ENCODE peak calls at places on chromosome 14, in five cellular contexts. J is nephron progenitor cell; P is osteocyte; T is CD4-positive, alpha-beta T cell; K is AG04450. Y is an unnamed sample.

GRCh38 chr14:33254342-33254741 is 315.7 kb downstream of the NPAS3 start:
- DNase-seq in P (no peak), J (no peak), K (no peak), T (no peak), Y (no peak)

GRCh38 chr14:82720931-82721330 is 1187.3 kb upstream of the SEL1L start:
- DNase-seq in P (no peak), T (no peak), J (no peak), K (no peak), Y (no peak)

GRCh38 chr14:64704145-64704742 is at the start of gene PLEKHG3:
- DNase-seq in P (peak), T (no peak), J (peak), K (peak), Y (no peak)

GRCh38 chr14:20652996-20653975 is 11.8 kb upstream of the OR6S1 start:
- DNase-seq in P (no peak), J (peak), T (peak), K (no peak), Y (peak)

GRCh38 chr14:91350813-91351507 is 66.7 kb downstream of the CCDC88C start:
- DNase-seq in T (peak), P (no peak), J (no peak), K (no peak), Y (no peak)

GRCh38 chr14:53529519-53529918 is 376.4 kb upstream of the DDHD1 start:
- DNase-seq in P (no peak), J (no peak), K (no peak), T (no peak), Y (no peak)

GRCh38 chr14:91063119-91063518 is 2.7 kb upstream of the RPS6KA5 start:
- DNase-seq in P (no peak), T (peak), K (no peak), J (no peak), Y (no peak)

GRCh38 chr14:39339003-39339402 is 93.2 kb downstream of the FBXO33 start:
- DNase-seq in K (no peak), P (no peak), J (peak), T (no peak), Y (no peak)

GRCh38 chr14:72651715-72652114 is 242.2 kb downstream of the DPF3 start:
- DNase-seq in P (no peak), J (no peak), T (no peak), K (no peak), Y (no peak)

GRCh38 chr14:21210023-21210422 is 54.2 kb upstream of the OR5AU1 start:
- DNase-seq in P (no peak), J (no peak), T (no peak), K (no peak), Y (no peak)

GRCh38 chr14:65847065-65847847 is 434.7 kb downstream of the FUT8 start:
- DNase-seq in J (no peak), T (peak), P (no peak), K (no peak), Y (no peak)

DNA sequence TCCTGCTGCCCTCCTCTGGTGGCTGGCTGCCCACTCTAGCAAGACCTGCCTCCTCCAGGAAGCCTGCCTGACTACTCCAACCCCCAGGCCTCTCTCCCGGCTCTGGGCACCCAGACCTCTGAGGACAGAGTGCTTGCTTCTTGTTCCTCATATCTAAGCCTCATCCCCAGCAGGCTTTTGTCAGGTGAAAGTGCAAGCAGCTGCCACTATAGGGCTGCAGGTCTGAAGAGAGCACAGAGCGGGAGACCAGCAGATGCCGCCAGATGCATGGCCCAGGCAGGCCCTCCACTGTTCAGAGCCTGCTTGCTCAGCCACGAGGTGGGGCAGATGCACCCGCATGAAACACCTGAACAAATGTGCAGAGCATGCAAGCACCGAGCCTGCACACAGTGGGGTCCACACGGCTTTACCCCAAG is 73.0 kb downstream of the SERPINA3 start:
- DNase-seq in T (no peak), J (no peak), P (no peak), K (no peak), Y (no peak)
- TF ChIP-seq CTCF in T (no peak), J (no peak), P (no peak), K (no peak), Y (no peak)

GRCh38 chr14:31300296-31300695 is 92.7 kb upstream of the HECTD1 start:
- DNase-seq in J (no peak), K (no peak), P (no peak), T (no peak), Y (no peak)
- TF ChIP-seq CTCF in J (no peak), K (peak), P (no peak), T (no peak), Y (peak)

GRCh38 chr14:59131926-59132763 is 56.3 kb upstream of the DAAM1 start:
- DNase-seq in K (no peak), J (no peak), P (no peak), T (no peak), Y (no peak)
- TF ChIP-seq CTCF in K (no peak), J (no peak), P (no peak), T (no peak), Y (no peak)

GRCh38 chr14:54593860-54594259 is 26.9 kb downstream of the SAMD4A start:
- DNase-seq in P (no peak), J (no peak), K (no peak), T (no peak), Y (no peak)
- TF ChIP-seq CTCF in P (no peak), J (no peak), K (no peak), T (no peak), Y (no peak)

GRCh38 chr14:26389646-26390508 is 208.0 kb downstream of the NOVA1 start:
- DNase-seq in P (no peak), J (no peak), K (no peak), T (no peak), Y (no peak)

GRCh38 chr14:26395726-26396125 is 202.1 kb downstream of the NOVA1 start:
- DNase-seq in J (no peak), T (no peak), K (no peak), P (no peak), Y (no peak)

GRCh38 chr14:26392498-26392897 is 205.3 kb downstream of the NOVA1 start:
- DNase-seq in T (no peak), P (no peak), K (no peak), J (no peak), Y (no peak)

GRCh38 chr14:26398616-26399015 is 199.2 kb downstream of the NOVA1 start:
- DNase-seq in P (no peak), T (no peak), J (no peak), K (no peak), Y (no peak)

GRCh38 chr14:26394114-26394855 is 203.5 kb downstream of the NOVA1 start:
- DNase-seq in T (no peak), P (no peak), J (no peak), K (no peak), Y (peak)
- TF ChIP-seq CTCF in T (no peak), P (peak), J (no peak), K (peak), Y (peak)

GRCh38 chr14:70032016-70032415 is 152.8 kb downstream of the SMOC1 start:
- DNase-seq in P (no peak), J (no peak), T (no peak), K (no peak), Y (no peak)

GRCh38 chr14:70034257-70034656 is 154.5 kb downstream of the SLC8A3 start:
- DNase-seq in K (no peak), J (no peak), P (no peak), T (no peak), Y (no peak)

GRCh38 chr14:70032447-70032846 is 153.2 kb downstream of the SMOC1 start:
- DNase-seq in J (no peak), P (no peak), T (no peak), K (no peak), Y (no peak)

GRCh38 chr14:70033561-70033960 is 154.3 kb downstream of the SMOC1 start:
- DNase-seq in J (no peak), P (no peak), T (no peak), K (no peak), Y (no peak)

GRCh38 chr14:70036665-70037064 is 152.1 kb downstream of the SLC8A3 start:
- DNase-seq in J (peak), P (no peak), K (no peak), T (no peak), Y (no peak)
- TF ChIP-seq CTCF in J (peak), P (no peak), K (peak), T (no peak), Y (no peak)

GRCh38 chr14:88551094-88551870 is 3.5 kb downstream of the PTPN21 start:
- DNase-seq in T (no peak), P (peak), J (peak), K (peak), Y (peak)
- TF ChIP-seq CTCF in T (no peak), P (peak), J (no peak), K (peak), Y (peak)

GRCh38 chr14:56821807-56822615 is 11.7 kb upstream of the OTX2 start:
- DNase-seq in P (no peak), J (no peak), T (no peak), K (no peak), Y (no peak)
- TF ChIP-seq CTCF in P (no peak), J (no peak), T (no peak), K (no peak), Y (no peak)